ENCODE peak calls at places on chromosomes 1 and 21, in six cellular contexts. P is IMR-90, Z is endothelial cell of umbilical vein, I is OCI-LY7, E is H9, D is HepG2. Q is an unnamed sample.

GRCh38 chr21:46324390-46325072 is 575 bp downstream of the PCNT start:
- DNase-seq in P (peak; percentile 70), Z (peak; percentile 76), I (peak; percentile 90), E (peak; percentile 87), D (peak; percentile 42), Q (peak; percentile 99)

GRCh38 chr1:234602334-234603220 is 7.4 kb downstream of the IRF2BP2 start:
- DNase-seq in P (peak; percentile 98), Z (peak; percentile 92), I (peak; percentile 66), E (no peak), D (peak; percentile 95), Q (peak; percentile 92)

GRCh38 chr1:239952348-239953307 is 139.1 kb upstream of the FMN2 start:
- DNase-seq in P (no peak), Z (no peak), I (no peak), E (peak; percentile 70), D (peak; percentile 29), Q (no peak)

GRCh38 chr1:52127181-52128175 is 14.4 kb upstream of the ZFYVE9 start:
- DNase-seq in P (peak; percentile 77), Z (peak; percentile 85), I (peak; percentile 43), E (no peak), D (peak; percentile 62), Q (no peak)

GRCh38 chr1:2950926-2951305 is 70.4 kb upstream of the ACTRT2 start:
- DNase-seq in P (no peak), Z (no peak), I (no peak), E (no peak), D (no peak), Q (no peak)

GRCh38 chr1:204464701-204465100 is 29.9 kb downstream of the PIK3C2B start:
- DNase-seq in P (no peak), Z (peak; percentile 78), I (no peak), E (no peak), D (no peak), Q (no peak)

GRCh38 chr1:107264561-107264960 is 123.7 kb downstream of the NTNG1 start:
- DNase-seq in P (peak; percentile 20), Z (peak; percentile 2), I (no peak), E (no peak), D (no peak), Q (no peak)

GRCh38 chr1:241695454-241696171 is 43.5 kb downstream of the WDR64 start:
- DNase-seq in P (peak; percentile 49), Z (no peak), I (no peak), E (no peak), D (no peak), Q (no peak)

GRCh38 chr21:31317688-31318087 is 26.4 kb downstream of the TIAM1 start:
- DNase-seq in P (no peak), Z (no peak), I (no peak), E (no peak), D (no peak), Q (no peak)

GRCh38 chr1:112263464-112263863 is 132.6 kb upstream of the CTTNBP2NL start:
- DNase-seq in P (peak; percentile 57), Z (peak; percentile 55), I (no peak), E (no peak), D (no peak), Q (peak; percentile 83)

GRCh38 chr1:109828756-109829505 is 65.2 kb upstream of the EPS8L3 start:
- DNase-seq in P (peak; percentile 13), Z (no peak), I (no peak), E (no peak), D (no peak), Q (no peak)

GRCh38 chr1:17594026-17594425 is 54.5 kb downstream of the ARHGEF10L start:
- DNase-seq in P (no peak), Z (no peak), I (no peak), E (no peak), D (no peak), Q (peak; percentile 50)

GRCh38 chr1:55679971-55680370 is 464.8 kb upstream of the USP24 start:
- DNase-seq in P (peak; percentile 78), Z (no peak), I (no peak), E (no peak), D (no peak), Q (peak; percentile 90)

GRCh38 chr1:116498789-116499628 is 71.8 kb downstream of the CD58 start:
- DNase-seq in P (peak; percentile 61), Z (peak; percentile 77), I (peak; percentile 72), E (peak; percentile 82), D (peak; percentile 68), Q (peak; percentile 90)

DNA sequence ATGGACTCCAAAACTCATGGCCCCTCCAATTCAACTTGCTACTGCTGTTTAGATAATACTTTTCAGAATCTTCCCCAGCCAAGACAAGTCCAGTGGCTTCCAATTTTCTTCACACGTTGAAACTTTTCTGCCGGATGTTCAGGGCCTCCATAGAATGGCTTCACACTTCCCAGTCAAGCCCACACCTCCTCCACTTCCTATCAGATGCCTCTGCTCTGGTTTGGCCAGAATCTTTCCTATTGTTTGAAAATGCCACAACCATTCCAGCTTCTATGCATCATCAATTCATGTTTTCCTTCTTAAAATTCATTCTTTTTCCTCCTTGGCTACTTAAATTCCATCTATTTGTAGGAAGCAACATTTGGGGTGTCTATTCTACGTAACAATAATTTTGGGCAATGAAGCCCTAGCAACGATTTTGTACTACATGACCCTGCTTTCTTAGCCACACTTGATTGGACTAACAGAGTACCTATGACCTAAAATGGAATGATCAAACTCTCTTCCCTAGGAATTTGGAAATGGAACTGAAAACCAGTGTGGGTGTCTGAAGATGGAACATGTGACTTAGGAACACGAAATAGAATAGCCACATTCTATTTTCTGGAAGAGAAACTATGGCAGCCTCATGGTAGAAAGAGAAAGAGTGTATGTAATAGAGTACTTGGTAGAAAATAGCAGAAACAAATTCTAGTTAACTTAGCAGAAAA is 74.1 kb upstream of the CNIH3 start:
- DNase-seq in P (no peak), Z (peak; percentile 81), I (no peak), E (no peak), D (no peak), Q (no peak)
- H3K4me2 ChIP-seq in P (no peak overlapping the region), Z (peak overlapping the region; percentile 55), I (no peak overlapping the region), E (no peak overlapping the region), D (no peak overlapping the region), Q (peak overlapping the region; percentile 32)

GRCh38 chr21:41518757-41519156 is 10.8 kb upstream of the TMPRSS2 start:
- DNase-seq in P (no peak), Z (no peak), I (no peak), E (no peak), D (no peak), Q (no peak)
- TF ChIP-seq CTCF in P (no peak), Z (no peak), I (no peak), E (no peak), D (no peak), Q (no peak)

GRCh38 chr21:34528131-34528561 is 16.1 kb upstream of the KCNE1 start:
- DNase-seq in P (peak; percentile 51), Z (no peak), I (no peak), E (no peak), D (no peak), Q (no peak)

GRCh38 chr21:34524671-34525601 is 12.9 kb upstream of the KCNE1 start:
- DNase-seq in P (peak; percentile 84), Z (peak; percentile 58), I (no peak), E (peak; percentile 71), D (no peak), Q (peak; percentile 88)

GRCh38 chr21:34530264-34530663 is 18.3 kb upstream of the KCNE1 start:
- DNase-seq in P (peak; percentile 86), Z (no peak), I (no peak), E (no peak), D (no peak), Q (peak; percentile 55)

GRCh38 chr21:34526236-34526617 is 14.2 kb upstream of the KCNE1 start:
- DNase-seq in P (no peak), Z (no peak), I (no peak), E (no peak), D (no peak), Q (no peak)

GRCh38 chr21:34526618-34527290 is 14.7 kb upstream of the KCNE1 start:
- DNase-seq in P (peak; percentile 100), Z (peak; percentile 99), I (no peak), E (peak; percentile 64), D (peak; percentile 96), Q (peak; percentile 95)
- H3K4me2 ChIP-seq in P (peak overlapping the region; percentile 80), Z (peak overlapping the region; percentile 99), I (peak overlapping the region; percentile 26), E (peak overlapping the region; percentile 0), D (peak overlapping the region; percentile 94), Q (peak overlapping the region; percentile 93)

DNA sequence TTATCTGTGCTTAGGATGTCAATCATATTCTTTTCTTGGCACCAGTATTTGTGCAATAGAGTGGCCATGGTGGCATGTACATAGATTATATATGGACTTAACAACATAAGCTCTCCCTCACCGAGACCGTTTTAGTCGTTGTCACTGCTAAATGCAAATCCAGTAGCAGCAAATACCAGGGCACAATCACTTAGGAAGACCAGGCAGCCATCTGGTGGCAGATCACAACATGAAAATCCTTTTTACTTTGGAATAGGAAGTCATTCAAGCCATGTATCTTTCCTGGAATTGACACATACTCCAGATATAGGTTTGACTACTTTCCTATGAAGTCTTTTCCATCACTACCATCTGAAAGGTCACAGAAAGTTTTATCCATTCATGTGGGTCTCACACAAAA is 53.2 kb upstream of the C1orf87 start:
- DNase-seq in P (no peak), Z (no peak), I (no peak), E (no peak), D (no peak), Q (no peak)
- TF ChIP-seq CTCF in P (no peak), Z (no peak), I (no peak), E (peak; percentile 46), D (no peak), Q (peak; percentile 26)

GRCh38 chr21:33674226-33674625 is 31.9 kb downstream of the ITSN1 start:
- DNase-seq in P (no peak), Z (no peak), I (no peak), E (no peak), D (no peak), Q (no peak)

GRCh38 chr21:33668620-33669019 is 26.3 kb downstream of the ITSN1 start:
- DNase-seq in P (no peak), Z (no peak), I (no peak), E (no peak), D (no peak), Q (peak; percentile 51)

GRCh38 chr21:33670076-33670475 is 27.8 kb downstream of the ITSN1 start:
- DNase-seq in P (peak; percentile 43), Z (no peak), I (no peak), E (no peak), D (no peak), Q (no peak)

GRCh38 chr21:33668180-33668579 is 25.9 kb downstream of the ITSN1 start:
- DNase-seq in P (peak; percentile 29), Z (no peak), I (no peak), E (no peak), D (no peak), Q (no peak)

DNA sequence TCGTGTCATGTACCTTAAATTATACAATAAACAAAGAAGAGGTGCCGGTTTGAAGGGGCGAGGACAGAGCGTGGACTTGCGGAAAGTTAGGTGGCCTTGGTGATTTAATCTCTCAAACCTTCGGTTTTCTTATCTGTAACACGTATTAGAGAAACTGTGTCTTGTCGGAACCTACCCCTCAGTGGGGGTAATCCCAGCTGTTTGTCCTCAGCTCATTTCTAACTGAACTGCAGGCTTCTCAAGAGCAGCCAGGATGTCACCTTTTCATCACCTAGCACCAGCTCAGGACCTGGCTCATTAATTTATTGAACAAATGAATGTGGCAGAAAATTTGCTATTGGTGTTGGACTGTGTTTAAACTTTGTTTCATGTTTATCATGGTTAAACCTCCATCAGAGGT is 31.2 kb downstream of the ITSN1 start:
- DNase-seq in P (no peak), Z (no peak), I (no peak), E (no peak), D (no peak), Q (no peak)
- H3K4me2 ChIP-seq in P (no peak overlapping the region), Z (no peak overlapping the region), I (no peak overlapping the region), E (no peak overlapping the region), D (no peak overlapping the region), Q (no peak overlapping the region)

Q was measured in osteoblast.